ENCODE peak calls at places on chromosomes 12 and 14, in eight cellular contexts. N is fibroblast of the aortic adventitia; B is NCI-H1417; L is GM12892; F is WTC11; T is NB4; E is stimulated activated CD4-positive, alpha-beta T cell treated with anti-CD3 and anti-CD28 coated beads, Interleukin-1b, Interleukin-23, amount 100 ng/mL, for 24 hours; R is kidney epithelial cell. S is an unnamed sample.
A peak's percentile ranks its signal among the peaks of the same experiment; 100 is the strongest.

GRCh38 chr14:59262717-59263469 is 74.4 kb downstream of the DAAM1 start:
- DNase-seq in R (no peak), E (no peak), N (no peak), F (peak; percentile 14), T (no peak), B (no peak), L (no peak), S (no peak)

GRCh38 chr14:91350813-91351507 is 66.7 kb downstream of the CCDC88C start:
- DNase-seq in F (no peak), E (no peak), T (peak; percentile 18), N (no peak), L (no peak), R (no peak), B (peak; percentile 81), S (peak; percentile 31)

GRCh38 chr12:116629451-116629850 is 70.3 kb downstream of the MAP1LC3B2 start:
- DNase-seq in T (no peak), E (no peak), B (no peak), R (no peak), F (no peak), L (no peak), N (peak; percentile 41), S (no peak)

GRCh38 chr14:69519253-69519661 is 34.7 kb downstream of the PLEKHD1 start:
- DNase-seq in E (no peak), F (no peak), N (no peak), T (no peak), R (peak; percentile 74), B (peak; percentile 40), L (no peak), S (no peak)

GRCh38 chr14:104870368-104871144 is 5.5 kb downstream of the CEP170B start:
- DNase-seq in T (no peak), L (no peak), R (no peak), F (peak; percentile 70), E (peak; percentile 34), B (no peak), N (no peak), S (no peak)

GRCh38 chr14:51396222-51396815 is 156.3 kb downstream of the TMX1 start:
- DNase-seq in T (no peak), F (no peak), B (no peak), R (peak; percentile 80), N (peak; percentile 98), L (no peak), E (no peak), S (peak; percentile 37)

GRCh38 chr12:11981174-11981733 is 89.5 kb upstream of the BCL2L14 start:
- DNase-seq in R (no peak), T (peak; percentile 59), E (no peak), F (no peak), N (peak; percentile 7), B (no peak), L (no peak), S (no peak)

GRCh38 chr12:131756441-131756840 is 45.6 kb downstream of the SFSWAP start:
- DNase-seq in B (no peak), E (no peak), L (no peak), F (no peak), N (no peak), T (no peak), R (no peak), S (no peak)

GRCh38 chr14:93009471-93010117 is 86.6 kb downstream of the CHGA start:
- DNase-seq in L (no peak), T (no peak), F (no peak), E (no peak), R (no peak), B (no peak), N (no peak), S (no peak)

GRCh38 chr12:38156497-38157245 is 159.9 kb upstream of the ALG10B start:
- DNase-seq in L (no peak), B (no peak), R (no peak), E (no peak), T (no peak), N (no peak), F (no peak), S (no peak)

GRCh38 chr14:76439237-76439775 is 63.4 kb downstream of the ESRRB start:
- DNase-seq in L (no peak), B (no peak), F (no peak), R (no peak), N (no peak), T (no peak), E (no peak), S (no peak)

GRCh38 chr12:56119361-56119796 is 1.3 kb downstream of the ZC3H10 start:
- DNase-seq in T (peak; percentile 91), R (peak; percentile 79), N (peak; percentile 96), E (peak; percentile 27), B (peak; percentile 78), F (peak; percentile 73), L (peak; percentile 54), S (peak; percentile 87)

GRCh38 chr12:51773145-51773869 is 75.2 kb downstream of the FIGNL2 start:
- DNase-seq in F (no peak), R (peak; percentile 28), E (no peak), B (no peak), L (no peak), N (peak; percentile 91), T (peak; percentile 42), S (peak; percentile 30)

GRCh38 chr14:80260649-80261048 is 49.3 kb upstream of the DIO2 start:
- DNase-seq in T (no peak), R (no peak), F (no peak), E (no peak), L (no peak), B (no peak), N (no peak), S (no peak)

GRCh38 chr12:8953773-8954402 is 4.4 kb upstream of the M6PR start:
- DNase-seq in B (no peak), E (no peak), N (no peak), T (no peak), R (no peak), F (no peak), L (no peak), S (no peak)

S was measured in NCI-H460.